ENCODE peak calls at places on chromosomes 6 and 20, in seven cellular contexts. Z, E, U, V, L, X and W are unnamed samples.

GRCh38 chr6:148761532-148761951 is 14.7 kb downstream of the UST start:
- DNase-seq in V (peak), E (no peak), X (no peak), Z (no peak), L (no peak), U (no peak), W (no peak)

GRCh38 chr6:131029661-131030297 is 33.3 kb downstream of the EPB41L2 start:
- DNase-seq in V (peak), L (no peak), X (no peak), Z (no peak), E (no peak), U (no peak), W (no peak)

GRCh38 chr6:37205189-37205996 is 35.4 kb downstream of the PIM1 start:
- DNase-seq in E (no peak), Z (no peak), U (no peak), X (no peak), V (no peak), L (no peak), W (no peak)

GRCh38 chr6:33428219-33428890 is 8.5 kb downstream of the SYNGAP1 start:
- DNase-seq in X (peak), Z (no peak), E (no peak), L (no peak), U (peak), V (no peak), W (peak)

GRCh38 chr20:51542033-51542893 is at the start of gene NFATC2:
- DNase-seq in E (peak), Z (peak), U (no peak), X (peak), V (no peak), L (no peak), W (peak)

GRCh38 chr6:152380993-152381898 is 255.9 kb downstream of the SYNE1 start:
- DNase-seq in X (peak), V (peak), E (peak), Z (peak), U (peak), L (peak), W (no peak)

GRCh38 chr20:45377191-45377775 is 842 bp downstream of the TP53TG5 start:
- DNase-seq in V (no peak), X (no peak), U (no peak), E (no peak), L (no peak), Z (no peak), W (no peak)

GRCh38 chr6:147530132-147531060 is 21.9 kb downstream of the SAMD5 start:
- DNase-seq in X (no peak), V (no peak), E (no peak), Z (no peak), L (no peak), U (no peak), W (peak)

GRCh38 chr6:32290886-32291450 is 67.1 kb upstream of the NOTCH4 start:
- DNase-seq in X (peak), U (no peak), E (no peak), V (no peak), Z (no peak), L (no peak), W (no peak)

GRCh38 chr20:44642203-44643153 is 9.0 kb downstream of the ADA start:
- DNase-seq in V (peak), X (peak), U (peak), Z (peak), E (peak), L (no peak), W (peak)

GRCh38 chr20:32982617-32983458 is 21.4 kb downstream of the SUN5 start:
- DNase-seq in U (no peak), X (no peak), L (no peak), V (no peak), E (peak), Z (peak), W (no peak)

GRCh38 chr6:168956141-168956838 is 297.4 kb downstream of the THBS2 start:
- DNase-seq in L (no peak), X (no peak), V (peak), E (no peak), U (no peak), Z (no peak), W (no peak)

GRCh38 chr6:158304254-158304653 is 8.0 kb upstream of the TULP4 start:
- DNase-seq in X (no peak), E (no peak), V (no peak), U (no peak), L (no peak), Z (no peak), W (no peak)

DNA sequence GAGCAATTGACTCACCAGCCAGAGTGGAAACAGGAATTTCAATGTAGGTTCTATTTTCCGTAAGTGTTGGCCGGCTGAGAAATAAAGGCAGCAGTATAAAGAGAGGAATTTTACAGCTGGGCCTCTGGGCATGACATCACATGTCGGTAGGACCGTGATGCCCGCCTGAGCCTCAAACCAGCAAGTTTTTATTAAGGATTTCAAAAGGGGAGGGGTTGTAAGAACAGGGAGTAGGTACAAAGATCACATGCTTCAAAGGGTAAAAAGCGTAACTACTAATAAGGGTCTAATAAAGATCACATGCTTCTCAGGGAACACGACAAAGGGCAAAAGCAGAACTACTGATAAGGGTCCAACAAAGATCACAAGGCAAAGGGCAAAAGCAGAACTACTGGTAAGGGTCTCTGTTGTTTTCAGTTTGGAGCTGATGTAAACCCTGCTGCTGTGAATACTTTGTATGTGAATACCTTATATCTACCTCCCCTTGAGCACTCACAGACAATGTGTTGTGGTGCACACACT is 9.0 kb upstream of the TULP4 start:
- DNase-seq in Z (no peak), E (no peak), X (no peak), L (no peak), V (no peak), U (no peak), W (peak)
- TF ChIP-seq POLR2A in Z (no peak), E (no peak), X (no peak), L (no peak), V (no peak), U (no peak), W (no peak)

GRCh38 chr20:59042151-59042795 is at the start of gene PRELID3B:
- DNase-seq in E (no peak), Z (no peak), U (peak), L (no peak), V (no peak), X (no peak), W (peak)
- TF ChIP-seq POLR2A in E (no peak), Z (no peak), U (peak), L (no peak), V (no peak), X (peak), W (peak)

DNA sequence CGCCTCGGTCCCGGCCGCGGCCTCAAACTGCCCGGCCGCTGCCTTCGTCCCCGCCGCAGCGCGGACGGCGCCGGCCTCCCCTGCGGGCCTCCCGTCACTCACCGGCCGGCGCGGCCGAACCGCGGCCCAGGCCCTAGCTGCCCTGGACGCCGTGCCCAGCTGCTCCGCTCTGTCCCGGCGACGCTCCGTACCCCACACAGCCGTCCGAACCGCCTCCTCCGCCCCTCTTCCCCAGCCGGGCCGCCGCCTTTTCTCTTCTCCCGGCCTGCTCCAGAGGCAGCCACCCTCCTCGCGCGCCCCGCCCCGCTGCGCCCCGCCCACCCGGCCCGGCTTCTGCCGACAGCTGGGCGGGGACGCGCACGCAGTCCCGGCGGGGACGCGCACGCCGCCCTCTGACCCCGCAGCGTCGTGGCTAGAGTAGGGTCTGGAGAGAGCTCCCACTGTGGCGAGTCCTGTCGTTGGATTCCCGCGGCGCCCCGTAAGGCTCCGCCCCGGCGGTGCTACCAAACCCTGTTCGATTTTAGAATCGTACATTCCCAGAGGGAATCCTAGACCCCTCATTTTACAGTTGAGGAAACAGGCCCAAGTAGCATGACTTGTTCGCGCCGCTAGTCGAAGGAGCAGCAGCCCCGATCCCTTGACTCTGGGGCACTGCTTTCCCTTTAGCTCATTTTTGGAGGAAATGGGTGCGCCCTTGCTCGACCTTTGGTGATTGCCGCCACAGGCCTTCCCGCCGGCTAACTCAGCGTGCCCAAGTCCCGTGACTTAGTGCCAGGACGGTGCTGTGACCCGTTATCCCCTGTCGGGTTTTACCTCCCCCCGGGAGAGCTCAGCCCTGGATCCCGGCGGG is at the start of gene FBXO30:
- DNase-seq in E (peak), X (peak), U (peak), V (peak), L (peak), Z (peak), W (peak)
- TF ChIP-seq POLR2A in E (no peak), X (peak), U (peak), V (peak), L (peak), Z (peak), W (peak)

DNA sequence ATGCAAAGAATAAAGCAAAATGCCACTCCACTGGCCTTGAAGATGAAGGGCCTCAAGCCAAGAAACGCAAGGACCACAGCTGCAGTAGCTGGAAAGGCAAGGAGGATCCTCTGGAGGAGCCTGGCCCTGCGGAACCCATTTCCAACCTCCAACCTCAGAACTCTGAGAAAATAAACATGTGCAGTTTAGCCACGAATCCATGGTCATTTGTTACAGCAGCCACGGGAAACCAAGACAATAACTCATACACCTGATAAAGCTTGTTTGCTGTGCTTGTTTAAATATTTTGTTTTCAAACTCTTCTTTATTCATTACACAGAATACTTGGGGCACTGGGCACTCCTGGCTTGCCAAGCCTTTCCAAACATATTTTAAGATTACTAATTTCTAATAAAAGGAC is 10.4 kb downstream of the SERPINB6 start:
- DNase-seq in U (no peak), L (no peak), Z (no peak), V (peak), E (no peak), X (peak), W (no peak)
- TF ChIP-seq POLR2A in U (no peak), L (no peak), Z (no peak), V (no peak), E (no peak), X (no peak), W (no peak)

GRCh38 chr20:25407311-25408169 is at the start of gene GINS1:
- DNase-seq in V (peak), X (peak), E (peak), Z (peak), L (peak), U (peak), W (peak)
- TF ChIP-seq POLR2A in V (peak), X (peak), E (no peak), Z (no peak), L (no peak), U (peak), W (peak)

DNA sequence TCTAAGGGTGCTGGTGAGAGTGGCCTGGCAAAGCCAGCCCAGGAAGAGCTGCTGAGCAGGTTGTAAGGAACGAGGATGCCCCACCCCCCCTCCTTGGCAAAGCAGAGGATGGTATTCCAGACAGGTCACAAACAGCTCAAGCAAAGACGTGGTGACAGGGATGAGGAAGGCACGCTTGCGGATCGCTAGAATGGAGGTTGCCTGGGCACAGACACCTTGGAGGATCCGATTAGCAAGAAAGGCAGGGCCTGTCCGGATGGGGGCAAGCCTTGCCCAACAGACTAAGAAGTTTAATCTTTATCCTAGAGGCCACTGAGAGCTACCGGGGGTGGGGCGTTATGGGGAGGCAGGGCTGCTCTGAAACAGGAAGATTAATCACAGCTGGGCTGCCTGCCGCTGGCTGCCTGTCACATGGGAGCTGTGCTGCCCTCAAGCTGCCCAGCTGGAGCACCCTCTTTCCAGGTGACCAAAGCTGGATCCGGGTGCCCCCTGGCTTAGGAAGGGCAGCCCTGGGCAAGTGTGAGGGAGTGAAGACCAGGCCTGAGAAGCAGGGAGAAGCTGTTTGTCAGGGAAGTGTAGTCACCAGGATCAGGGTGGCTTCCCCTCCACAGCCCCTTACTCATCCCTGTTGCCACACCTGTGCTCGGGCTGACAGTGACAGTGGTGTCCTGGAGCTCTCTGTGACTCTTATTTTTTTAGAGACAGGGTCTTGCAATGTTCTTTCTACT is 9.2 kb upstream of the MAPK13 start:
- DNase-seq in Z (peak), L (no peak), U (no peak), V (no peak), E (peak), X (peak), W (peak)
- TF ChIP-seq POLR2A in Z (no peak), L (no peak), U (no peak), V (no peak), E (no peak), X (no peak), W (no peak)

GRCh38 chr6:127180421-127180820 is 62.0 kb downstream of the RSPO3 start:
- DNase-seq in L (no peak), E (no peak), V (no peak), Z (no peak), X (no peak), U (no peak), W (no peak)
- TF ChIP-seq POLR2A in L (no peak), E (no peak), V (no peak), Z (no peak), X (no peak), U (no peak), W (no peak)